ENCODE peak calls at places on chromosome 17, in eight cellular contexts. B is aorta; N is GM12865; W is fibroblast of lung; R is stomach; O is retinal pigment epithelial cell; J is tibial nerve; M is naive thymus-derived CD4-positive, alpha-beta T cell. E is an unnamed sample.

GRCh38 chr17:65754641-65755040 is 193.2 kb upstream of the AXIN2 start:
- DNase-seq in B (no peak), M (no peak), R (no peak), O (no peak), N (no peak), J (no peak), W (no peak), E (no peak)

GRCh38 chr17:79664925-79665738 is 54.3 kb upstream of the RBFOX3 start:
- DNase-seq in W (peak; percentile 67), R (peak; percentile 93), O (peak; percentile 6), J (peak; percentile 57), B (peak; percentile 86), M (no peak), N (no peak), E (peak; percentile 78)

GRCh38 chr17:42750730-42751356 is 6.0 kb upstream of the EZH1 start:
- DNase-seq in N (no peak), W (no peak), R (no peak), O (no peak), B (no peak), M (no peak), J (no peak), E (no peak)

GRCh38 chr17:81342062-81342699 is 47.1 kb upstream of the SLC38A10 start:
- DNase-seq in B (no peak), R (no peak), N (no peak), O (no peak), W (peak; percentile 56), J (no peak), M (no peak), E (no peak)

GRCh38 chr17:55314784-55315491 is 50.2 kb downstream of the HLF start:
- DNase-seq in M (no peak), J (no peak), O (no peak), R (no peak), W (no peak), N (no peak), B (no peak), E (no peak)

GRCh38 chr17:42844271-42844670 is at the start of gene AOC2:
- DNase-seq in M (no peak), B (no peak), W (peak; percentile 39), J (no peak), R (no peak), O (no peak), N (no peak), E (no peak)

GRCh38 chr17:78828470-78829185 is 12.0 kb downstream of the USP36 start:
- DNase-seq in J (no peak), M (no peak), O (no peak), W (peak; percentile 66), R (no peak), B (peak; percentile 67), N (no peak), E (no peak)

GRCh38 chr17:2837147-2837561 is 40.9 kb downstream of the RAP1GAP2 start:
- DNase-seq in O (no peak), N (peak; percentile 64), R (no peak), W (no peak), B (no peak), J (no peak), M (no peak), E (no peak)

GRCh38 chr17:82124101-82124500 is 26.1 kb upstream of the FASN start:
- DNase-seq in W (no peak), N (no peak), M (no peak), R (no peak), O (no peak), B (no peak), J (no peak), E (no peak)

GRCh38 chr17:385195-385835 is 32.7 kb upstream of the RPH3AL start:
- DNase-seq in M (no peak), R (peak; percentile 48), J (peak; percentile 52), W (no peak), O (no peak), N (no peak), B (peak; percentile 86), E (peak; percentile 66)

GRCh38 chr17:68048996-68049395 is 13.5 kb downstream of the KPNA2 start:
- DNase-seq in R (no peak), M (no peak), J (no peak), O (no peak), N (peak; percentile 15), B (no peak), W (no peak), E (no peak)

GRCh38 chr17:31917065-31917529 is 15.6 kb upstream of the UTP6 start:
- DNase-seq in B (no peak), N (no peak), M (no peak), O (no peak), R (peak; percentile 28), J (no peak), W (no peak), E (peak; percentile 32)

GRCh38 chr17:42809250-42809649 is 10.6 kb downstream of the CNTD1 start:
- DNase-seq in R (no peak), J (peak; percentile 58), W (peak; percentile 77), N (no peak), B (no peak), M (no peak), O (no peak), E (no peak)

GRCh38 chr17:34177642-34178041 is 77.4 kb upstream of the CCL2 start:
- DNase-seq in R (no peak), B (no peak), W (peak; percentile 60), M (no peak), J (no peak), N (no peak), O (no peak), E (no peak)

GRCh38 chr17:34176440-34176839 is 78.6 kb upstream of the CCL2 start:
- DNase-seq in M (no peak), W (no peak), R (no peak), O (no peak), B (no peak), J (no peak), N (no peak), E (no peak)

GRCh38 chr17:34182036-34182803 is 72.9 kb upstream of the CCL2 start:
- DNase-seq in J (no peak), M (no peak), R (no peak), O (no peak), N (no peak), W (no peak), B (no peak), E (no peak)

GRCh38 chr17:34173221-34173620 is 81.9 kb upstream of the CCL2 start:
- DNase-seq in O (no peak), J (no peak), R (no peak), W (peak; percentile 83), N (no peak), M (no peak), B (no peak), E (no peak)

GRCh38 chr17:34178047-34178446 is 77.0 kb upstream of the CCL2 start:
- DNase-seq in R (no peak), N (no peak), W (no peak), M (no peak), J (no peak), O (no peak), B (no peak), E (no peak)
- H3K4me3 ChIP-seq in R (no peak overlapping the region), N (no peak overlapping the region), W (no peak overlapping the region), M (no peak overlapping the region), J (no peak overlapping the region), O (no peak overlapping the region), B (no peak overlapping the region), E (no peak overlapping the region)

GRCh38 chr17:66836063-66837005 is 1.4 kb downstream of the CACNG5 start:
- DNase-seq in O (no peak), N (no peak), B (no peak), M (no peak), R (no peak), J (no peak), W (no peak), E (no peak)

GRCh38 chr17:66834919-66835454 is at the start of gene CACNG5:
- DNase-seq in M (no peak), N (peak; percentile 3), B (no peak), J (no peak), W (no peak), O (no peak), R (no peak), E (no peak)

GRCh38 chr17:66837226-66837625 is 2.3 kb downstream of the CACNG5 start:
- DNase-seq in B (no peak), M (no peak), J (no peak), W (no peak), N (no peak), R (no peak), O (no peak), E (no peak)

GRCh38 chr17:66834426-66834918 is 445 bp upstream of the CACNG5 start:
- DNase-seq in J (no peak), R (no peak), M (no peak), W (no peak), B (no peak), O (no peak), N (no peak), E (no peak)

DNA sequence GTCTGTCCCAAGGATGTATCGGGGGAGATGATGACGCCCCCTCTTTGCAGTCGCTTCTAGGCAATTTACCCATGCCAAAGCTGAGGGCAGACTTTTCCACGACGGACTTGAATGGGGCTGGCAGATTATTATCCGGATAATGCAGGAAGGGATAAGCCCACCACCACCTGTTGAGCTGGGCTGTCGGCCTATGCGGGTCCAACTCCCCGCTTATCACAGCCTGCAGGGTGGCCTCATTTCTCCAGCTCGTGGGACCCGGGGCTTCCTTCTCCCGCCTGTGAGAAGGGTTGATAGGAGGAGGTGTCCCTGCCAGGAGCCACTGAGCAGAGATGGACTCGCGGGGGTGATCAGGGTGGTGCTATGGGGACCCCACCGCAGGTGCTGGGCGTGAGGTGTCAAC is 559 bp downstream of the CACNG5 start:
- DNase-seq in R (no peak), N (no peak), J (no peak), B (no peak), O (no peak), M (no peak), W (no peak), E (no peak)
- H3K4me3 ChIP-seq in R (no peak overlapping the region), N (no peak overlapping the region), J (no peak overlapping the region), B (no peak overlapping the region), O (no peak overlapping the region), M (no peak overlapping the region), W (no peak overlapping the region), E (no peak overlapping the region)

DNA sequence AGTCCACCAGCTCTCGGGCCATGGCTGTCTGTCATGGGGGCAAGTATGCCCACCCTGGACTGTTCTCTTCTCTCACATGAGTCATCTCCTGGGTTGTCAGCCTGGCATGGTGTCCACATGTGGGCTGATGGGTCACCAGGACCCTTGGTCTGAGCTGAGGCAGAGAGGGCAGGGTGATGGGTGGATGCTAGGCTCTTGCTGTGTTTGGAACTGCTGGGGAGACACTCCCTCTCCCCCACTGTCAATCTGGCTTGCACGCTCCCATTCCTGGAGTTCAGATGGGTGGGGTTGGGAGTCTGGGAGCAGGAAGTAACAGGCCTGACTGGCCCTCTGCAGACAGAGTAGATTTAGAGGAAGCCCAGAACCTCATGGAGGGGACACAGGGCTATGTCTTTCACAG is 28.9 kb downstream of the KSR1 start:
- DNase-seq in B (no peak), M (no peak), J (no peak), R (no peak), N (no peak), O (no peak), W (no peak), E (no peak)
- H3K4me3 ChIP-seq in B (no peak overlapping the region), M (no peak overlapping the region), J (no peak overlapping the region), R (no peak overlapping the region), N (no peak overlapping the region), O (no peak overlapping the region), W (no peak overlapping the region), E (no peak overlapping the region)

GRCh38 chr17:17724991-17725852 is 44.0 kb downstream of the RAI1 start:
- DNase-seq in O (no peak), W (no peak), B (no peak), N (no peak), R (no peak), M (no peak), J (no peak), E (no peak)
- H3K4me3 ChIP-seq in O (peak overlapping the region; percentile 64), W (no peak overlapping the region), B (no peak overlapping the region), N (peak overlapping the region; percentile 70), R (peak overlapping the region; percentile 52), M (no peak overlapping the region), J (peak overlapping the region; percentile 47), E (no peak overlapping the region)

E was measured in mucosa of descending colon.